ENCODE peak calls at places on chromosome 15, in five cellular contexts. B is psoas muscle, Y is dorsolateral prefrontal cortex, V is K562, U is ovary. N is an unnamed sample. For H3K27me3, the result is how much of the 10 kb centered on the place peaks cover.

GRCh38 chr15:92884813-92885461 is 15.2 kb upstream of the CHD2 start:
- DNase-seq in B (no peak), Y (no peak), V (no peak), U (no peak), N (no peak)

GRCh38 chr15:40823572-40824343 is 4.8 kb downstream of the PPP1R14D start:
- DNase-seq in B (no peak), Y (no peak), V (no peak), U (no peak), N (peak)

GRCh38 chr15:31084176-31084575 is 17.3 kb downstream of the TRPM1 start:
- DNase-seq in B (no peak), Y (no peak), V (no peak), U (no peak), N (no peak)

GRCh38 chr15:74423443-74424257 is 10.1 kb downstream of the SEMA7A start:
- DNase-seq in B (no peak), Y (no peak), V (peak), U (no peak), N (no peak)

GRCh38 chr15:48250640-48251076 is 44.6 kb downstream of the SLC12A1 start:
- DNase-seq in B (no peak), Y (peak), V (peak), U (peak), N (peak)

GRCh38 chr15:99435761-99436346 is 129.9 kb upstream of the MEF2A start:
- DNase-seq in B (peak), Y (peak), V (no peak), U (no peak), N (no peak)

GRCh38 chr15:59438891-59439290 is 905 bp downstream of the FAM81A start:
- DNase-seq in B (no peak), Y (peak), V (no peak), U (peak), N (no peak)

GRCh38 chr15:92821491-92822116 is 78.5 kb upstream of the CHD2 start:
- DNase-seq in B (no peak), Y (no peak), V (no peak), U (no peak), N (no peak)

GRCh38 chr15:85620321-85621044 is 174.2 kb downstream of the KLHL25 start:
- DNase-seq in B (no peak), Y (no peak), V (no peak), U (no peak), N (no peak)

GRCh38 chr15:77819841-77820728 is 187.4 kb upstream of the LINGO1 start:
- DNase-seq in B (no peak), Y (no peak), V (peak), U (no peak), N (no peak)

GRCh38 chr15:98658831-98659699 is 10.7 kb downstream of the IGF1R start:
- DNase-seq in B (no peak), Y (no peak), V (peak), U (no peak), N (peak)

GRCh38 chr15:73908822-73909122 is 17.5 kb upstream of the LOXL1 start:
- DNase-seq in B (no peak), Y (no peak), V (no peak), U (no peak), N (no peak)

GRCh38 chr15:86115138-86115801 is 35.6 kb downstream of the AGBL1 start:
- DNase-seq in B (no peak), Y (no peak), V (no peak), U (no peak), N (no peak)

GRCh38 chr15:70160267-70160666 is 62.5 kb upstream of the TLE3 start:
- DNase-seq in B (no peak), Y (no peak), V (no peak), U (no peak), N (peak)

GRCh38 chr15:36109943-36110658 is 469.3 kb upstream of the CDIN1 start:
- DNase-seq in B (no peak), Y (no peak), V (no peak), U (peak), N (no peak)

GRCh38 chr15:33309602-33310276 is 1.0 kb upstream of the RYR3 start:
- DNase-seq in B (no peak), Y (peak), V (no peak), U (no peak), N (no peak)

GRCh38 chr15:77009646-77010311 is 14.9 kb downstream of the PSTPIP1 start:
- DNase-seq in B (peak), Y (no peak), V (no peak), U (no peak), N (no peak)

GRCh38 chr15:62934236-62934971 is 108.1 kb upstream of the TPM1 start:
- DNase-seq in B (no peak), Y (no peak), V (no peak), U (no peak), N (no peak)
- H3K27ac ChIP-seq in B (no peak), Y (no peak), V (no peak), U (no peak), N (peak)

DNA sequence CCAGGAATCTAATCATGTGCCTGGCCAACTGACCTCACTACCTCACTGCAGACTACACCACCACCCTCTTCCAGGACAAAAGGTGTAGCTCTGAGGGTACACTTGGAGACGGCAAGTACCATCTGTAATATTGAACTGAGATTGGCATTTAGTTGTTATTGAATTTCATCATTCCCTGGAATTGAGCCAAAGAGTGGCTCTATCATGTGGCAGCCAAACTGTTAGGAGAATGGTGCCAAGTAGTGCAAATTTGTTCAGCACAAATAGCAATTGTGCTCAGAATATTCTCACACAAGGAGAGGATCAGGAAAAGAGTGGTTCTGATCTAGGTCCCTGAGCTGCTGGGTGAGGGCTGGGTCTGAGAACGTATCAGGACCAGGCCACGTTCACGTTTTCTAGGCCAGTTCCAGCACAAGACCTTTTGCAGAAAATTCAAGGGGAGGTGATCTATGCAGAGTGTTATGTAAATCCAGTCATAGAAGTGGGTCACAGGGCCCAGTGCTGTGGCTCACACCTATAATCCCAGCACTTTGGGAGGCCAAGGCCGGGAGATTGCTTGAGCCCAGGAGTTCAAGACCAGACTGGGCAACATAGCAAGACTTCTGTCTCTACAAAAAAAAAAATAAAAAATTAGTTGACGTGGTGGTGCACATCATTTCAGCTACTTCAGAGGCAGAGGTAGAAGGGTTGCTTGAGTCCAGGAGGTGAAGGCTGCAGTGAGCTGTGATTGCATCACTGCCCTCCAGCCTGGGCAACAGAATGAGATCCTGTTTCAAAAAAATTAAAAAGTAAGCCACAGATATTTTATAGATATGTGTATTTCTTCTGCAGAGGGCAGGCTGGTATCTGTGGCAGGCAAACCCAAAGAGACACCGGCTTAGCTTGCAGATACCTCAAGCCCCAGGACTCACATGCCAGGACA is 31.9 kb upstream of the CFAP161 start:
- DNase-seq in B (no peak), Y (no peak), V (no peak), U (no peak), N (no peak)
- H3K27me3 ChIP-seq in B (under half), Y (under half), V (under half), U (under half), N (under half)

GRCh38 chr15:28881600-28881999 is 4.2 kb upstream of the APBA2 start:
- DNase-seq in B (no peak), Y (no peak), V (no peak), U (no peak), N (no peak)
- TF ChIP-seq CTCF in B (no peak), Y (no peak), V (no peak), U (no peak), N (no peak)

GRCh38 chr15:61049934-61050333 is 179.2 kb downstream of the RORA start:
- DNase-seq in B (no peak), Y (no peak), V (no peak), U (no peak), N (no peak)
- H3K27ac ChIP-seq in B (no peak), Y (no peak), V (no peak), U (no peak), N (no peak)

DNA sequence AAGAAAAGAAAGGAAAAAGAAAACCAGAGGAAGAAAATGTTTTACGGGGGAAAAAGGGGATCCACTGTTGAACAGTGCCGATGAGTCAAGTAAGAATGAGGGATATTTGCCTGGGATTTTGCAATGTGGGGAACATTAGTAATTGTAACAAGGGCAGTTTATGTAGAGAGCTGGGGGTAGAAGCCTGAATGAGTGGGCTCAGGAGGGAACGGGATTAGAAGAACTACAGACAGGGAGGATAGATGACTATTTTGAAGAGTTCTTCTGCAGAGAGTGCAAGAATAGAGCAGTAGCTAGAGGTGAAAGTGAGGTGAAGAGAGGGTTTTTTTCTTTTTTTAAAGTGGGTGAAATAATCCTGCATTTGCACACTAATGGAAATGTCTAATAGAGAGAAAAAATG is 28.7 kb downstream of the GATM start:
- DNase-seq in B (no peak), Y (no peak), V (no peak), U (no peak), N (no peak)
- H3K27me3 ChIP-seq in B (under half), Y (under half), V (under half), U (under half), N (under half)

GRCh38 chr15:88805031-88805780 is 2.0 kb downstream of the ACAN start:
- DNase-seq in B (no peak), Y (no peak), V (no peak), U (no peak), N (no peak)
- TF ChIP-seq CTCF in B (no peak), Y (no peak), V (no peak), U (no peak), N (no peak)

GRCh38 chr15:39627456-39628130 is 46.7 kb downstream of the THBS1 start:
- DNase-seq in B (no peak), Y (no peak), V (no peak), U (no peak), N (no peak)

GRCh38 chr15:39624806-39625205 is 43.9 kb downstream of the THBS1 start:
- DNase-seq in B (peak), Y (no peak), V (no peak), U (peak), N (peak)

GRCh38 chr15:39625856-39626255 is 45.0 kb downstream of the THBS1 start:
- DNase-seq in B (no peak), Y (no peak), V (no peak), U (no peak), N (no peak)

GRCh38 chr15:39623550-39623931 is 42.7 kb downstream of the THBS1 start:
- DNase-seq in B (no peak), Y (no peak), V (no peak), U (no peak), N (no peak)

GRCh38 chr15:39625451-39625850 is 44.6 kb downstream of the THBS1 start:
- DNase-seq in B (no peak), Y (no peak), V (no peak), U (no peak), N (no peak)
- H3K27ac ChIP-seq in B (peak), Y (peak), V (no peak), U (no peak), N (no peak)

GRCh38 chr15:66130496-66131014 is 123.0 kb downstream of the MEGF11 start:
- DNase-seq in B (no peak), Y (no peak), V (no peak), U (no peak), N (no peak)

GRCh38 chr15:66131200-66131599 is 122.3 kb downstream of the MEGF11 start:
- DNase-seq in B (no peak), Y (no peak), V (no peak), U (no peak), N (no peak)

GRCh38 chr15:66131831-66132230 is 121.7 kb downstream of the MEGF11 start:
- DNase-seq in B (no peak), Y (no peak), V (no peak), U (no peak), N (no peak)

GRCh38 chr15:66128116-66128715 is 125.3 kb downstream of the MEGF11 start:
- DNase-seq in B (no peak), Y (no peak), V (no peak), U (no peak), N (no peak)

GRCh38 chr15:66129561-66129960 is 124.0 kb downstream of the MEGF11 start:
- DNase-seq in B (no peak), Y (no peak), V (no peak), U (no peak), N (no peak)
- H3K27me3 ChIP-seq in B (under half), Y (under half), V (half or more), U (under half), N (under half)

GRCh38 chr15:101251830-101252820 is at the start of gene CHSY1:
- DNase-seq in B (peak), Y (peak), V (peak), U (peak), N (peak)
- TF ChIP-seq CTCF in B (peak), Y (peak), V (no peak), U (peak), N (peak)